ENCODE peak calls at places on chromosomes 16 and 17, in eight cellular contexts. N is suprapubic skin, D is fibroblast of lung, V is uterus, O is ascending aorta, Y is body of pancreas, J is tibial nerve, K is cardiac muscle cell. G is an unnamed sample.

GRCh38 chr16:3642397-3643094 is 11.9 kb upstream of the DNASE1 start:
- DNase-seq in N (no peak), D (no peak), V (no peak), Y (no peak), K (peak; percentile 25), J (no peak), O (no peak), G (no peak)

GRCh38 chr17:29711588-29712385 is 89.1 kb upstream of the CORO6 start:
- DNase-seq in O (no peak), V (no peak), K (no peak), N (no peak), J (no peak), Y (no peak), D (no peak), G (no peak)

GRCh38 chr17:1787301-1787902 is 25.5 kb downstream of the SERPINF1 start:
- DNase-seq in D (peak; percentile 93), O (peak; percentile 70), N (peak; percentile 72), K (no peak), Y (peak; percentile 19), V (peak; percentile 83), J (no peak), G (no peak)

GRCh38 chr17:57687642-57688041 is 57.5 kb downstream of the CCDC182 start:
- DNase-seq in Y (no peak), V (no peak), N (no peak), K (no peak), J (no peak), D (no peak), O (no peak), G (no peak)

GRCh38 chr16:11696266-11697012 is 28.2 kb downstream of the SNN start:
- DNase-seq in D (no peak), O (no peak), K (no peak), N (no peak), V (no peak), J (no peak), Y (no peak), G (no peak)

GRCh38 chr16:11202260-11203091 is 53.5 kb downstream of the SOCS1 start:
- DNase-seq in J (no peak), V (no peak), Y (no peak), K (no peak), O (no peak), N (no peak), D (peak; percentile 57), G (peak; percentile 74)

GRCh38 chr17:27577124-27577761 is 53.7 kb upstream of the LGALS9 start:
- DNase-seq in D (peak; percentile 51), Y (peak; percentile 67), O (no peak), K (peak; percentile 66), V (no peak), J (no peak), N (no peak), G (no peak)

GRCh38 chr16:31063843-31064611 is 10.0 kb downstream of the ZNF668 start:
- DNase-seq in K (no peak), Y (no peak), V (no peak), J (no peak), O (no peak), N (no peak), D (no peak), G (no peak)

GRCh38 chr16:29702307-29702706 is 23.3 kb downstream of the QPRT start:
- DNase-seq in Y (no peak), V (no peak), D (no peak), K (no peak), O (no peak), N (no peak), J (no peak), G (peak; percentile 47)

GRCh38 chr17:50151937-50152547 is 1.6 kb upstream of the PPP1R9B start:
- DNase-seq in K (peak; percentile 86), V (peak; percentile 82), N (no peak), O (peak; percentile 72), D (peak; percentile 90), J (peak; percentile 58), Y (peak; percentile 81), G (peak; percentile 82)

GRCh38 chr17:35930211-35931065 is at the start of gene RDM1:
- DNase-seq in Y (peak; percentile 45), J (no peak), O (no peak), D (peak; percentile 45), K (peak; percentile 89), N (no peak), V (peak; percentile 40), G (peak; percentile 90)

DNA sequence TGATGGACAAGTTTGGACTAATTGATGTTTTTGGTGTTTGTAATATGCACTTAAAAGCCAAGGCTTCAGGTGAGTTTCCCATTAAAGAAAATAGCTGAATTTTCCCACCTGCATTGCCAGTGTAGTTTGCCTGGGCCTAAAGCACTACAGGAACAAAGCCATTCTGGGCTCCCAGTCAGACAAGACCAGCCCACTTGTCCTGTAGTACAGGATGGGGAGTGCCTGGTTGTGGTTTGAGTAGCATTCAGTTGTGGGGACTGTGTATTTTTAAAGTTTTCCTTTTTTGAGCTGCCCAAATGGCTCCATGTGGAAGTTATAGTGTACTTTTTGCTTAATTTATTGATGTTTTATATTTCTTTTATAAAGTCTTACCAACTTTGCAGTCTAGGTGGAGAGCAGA is 91.7 kb downstream of the TANGO6 start:
- DNase-seq in O (no peak), J (no peak), N (no peak), V (no peak), D (no peak), Y (no peak), K (no peak), G (no peak)
- TF ChIP-seq CTCF in O (no peak), J (no peak), N (no peak), V (no peak), D (no peak), Y (no peak), K (no peak), G (no peak)

GRCh38 chr17:42980274-42980765 is at the start of gene RUNDC1:
- DNase-seq in Y (peak; percentile 94), N (peak; percentile 96), K (peak; percentile 95), O (peak; percentile 65), D (peak; percentile 78), J (peak; percentile 86), V (peak; percentile 89), G (peak; percentile 91)
- H3K4me3 ChIP-seq in Y (peak within 1 kb of the TSS; percentile 54), N (peak within 1 kb of the TSS; percentile 63), K (peak within 1 kb of the TSS; percentile 94), O (peak within 1 kb of the TSS; percentile 98), D (peak within 1 kb of the TSS; percentile 85), J (peak within 1 kb of the TSS; percentile 77), V (peak within 1 kb of the TSS; percentile 54), G (peak within 1 kb of the TSS; percentile 94)

DNA sequence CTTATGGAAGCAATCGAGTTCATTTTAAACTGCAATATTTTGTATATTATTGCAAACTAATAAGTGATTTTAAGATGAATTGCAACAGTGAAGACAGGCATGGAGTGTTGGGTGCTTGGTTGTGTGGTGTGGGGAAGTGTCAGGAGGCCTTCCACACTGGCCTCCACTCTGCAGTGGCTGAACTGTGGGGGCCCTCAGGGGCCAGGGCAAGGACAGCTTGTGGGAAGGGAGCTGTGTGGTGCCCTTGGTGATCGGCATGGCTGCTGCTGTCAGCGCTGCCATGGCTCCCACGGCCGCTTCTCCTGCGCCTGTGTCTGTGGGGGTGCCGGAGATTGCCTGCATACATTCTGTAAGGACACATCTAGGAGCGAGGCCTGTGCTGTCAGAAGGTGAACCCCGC is 19.2 kb downstream of the TCF25 start:
- DNase-seq in Y (no peak), V (no peak), J (no peak), D (no peak), K (no peak), N (no peak), O (no peak), G (no peak)
- H3K36me3 ChIP-seq in Y (peaks cover 10% of the 10 kb centered on the region), V (no peaks in the 10 kb centered on the region), J (peaks cover 40% of the 10 kb centered on the region), D (peaks cover 38% of the 10 kb centered on the region), K (peaks cover 41% of the 10 kb centered on the region), N (peaks cover 99% of the 10 kb centered on the region), O (peaks cover 100% of the 10 kb centered on the region), G (peaks cover 43% of the 10 kb centered on the region)

GRCh38 chr17:64016248-64016784 is 4.1 kb downstream of the ICAM2 start:
- DNase-seq in J (no peak), D (no peak), V (no peak), N (peak; percentile 5), K (no peak), O (no peak), Y (no peak), G (no peak)
- TF ChIP-seq CTCF in J (no peak), D (peak; percentile 1), V (no peak), N (no peak), K (peak; percentile 20), O (no peak), Y (no peak), G (peak; percentile 36)

GRCh38 chr17:45395569-45396415 is 36.9 kb downstream of the ARHGAP27 start:
- DNase-seq in V (no peak), Y (no peak), K (no peak), O (no peak), N (no peak), D (no peak), J (no peak), G (no peak)

GRCh38 chr17:45393477-45393876 is 39.2 kb downstream of the ARHGAP27 start:
- DNase-seq in Y (no peak), V (no peak), D (no peak), O (no peak), N (no peak), K (no peak), J (no peak), G (no peak)

GRCh38 chr17:45391918-45392317 is 40.8 kb downstream of the ARHGAP27 start:
- DNase-seq in J (no peak), V (no peak), D (no peak), N (no peak), O (no peak), K (no peak), Y (no peak), G (no peak)

GRCh38 chr17:45394913-45395568 is 37.6 kb downstream of the ARHGAP27 start:
- DNase-seq in Y (peak; percentile 65), D (peak; percentile 91), V (peak; percentile 65), O (no peak), J (peak; percentile 20), N (no peak), K (peak; percentile 88), G (no peak)

GRCh38 chr17:45394001-45394912 is 38.4 kb downstream of the ARHGAP27 start:
- DNase-seq in D (no peak), O (no peak), Y (no peak), K (no peak), V (no peak), N (no peak), J (no peak), G (no peak)
- H3K4me3 ChIP-seq in D (no peak overlapping the region), O (no peak overlapping the region), Y (no peak overlapping the region), K (no peak overlapping the region), V (no peak overlapping the region), N (no peak overlapping the region), J (no peak overlapping the region), G (no peak overlapping the region)

G was measured in GM06990.